ENCODE peak calls at places on chromosomes 3 and 15, in six cellular contexts. One of them, this sample, is unnamed.

GRCh38 chr3:126216416-126216815 is 36.0 kb upstream of the ALDH1L1 start:
- DNase-seq in activated T-helper 1 cell treated with Interleukin-2 at 50 U/mL for 16 hours: no peak
- DNase-seq in stimulated activated CD8-positive, alpha-beta memory T cell treated with anti-CD3 and anti-CD28 coated beads, Interleukin-2, amount 100 ng/mL, for 1 hour: no peak
- DNase-seq in activated CD8-positive, alpha-beta T cell treated with anti-CD3 and anti-CD28 coated beads for 36 hours: no peak
- DNase-seq in GM12865: no peak
- DNase-seq in AG10803: peak
- DNase-seq in this sample: no peak

GRCh38 chr3:122858373-122858772 is 63.5 kb downstream of the SLC49A4 start:
- DNase-seq in activated T-helper 1 cell treated with Interleukin-2 at 50 U/mL for 16 hours: no peak
- DNase-seq in activated CD8-positive, alpha-beta T cell treated with anti-CD3 and anti-CD28 coated beads for 36 hours: no peak
- DNase-seq in GM12865: peak
- DNase-seq in AG10803: peak
- DNase-seq in stimulated activated CD8-positive, alpha-beta memory T cell treated with anti-CD3 and anti-CD28 coated beads, Interleukin-2, amount 100 ng/mL, for 1 hour: no peak
- DNase-seq in this sample: no peak

GRCh38 chr15:37636736-37637135 is 297.7 kb upstream of the TMCO5A start:
- DNase-seq in GM12865: no peak
- DNase-seq in activated CD8-positive, alpha-beta T cell treated with anti-CD3 and anti-CD28 coated beads for 36 hours: no peak
- DNase-seq in stimulated activated CD8-positive, alpha-beta memory T cell treated with anti-CD3 and anti-CD28 coated beads, Interleukin-2, amount 100 ng/mL, for 1 hour: no peak
- DNase-seq in AG10803: no peak
- DNase-seq in activated T-helper 1 cell treated with Interleukin-2 at 50 U/mL for 16 hours: no peak
- DNase-seq in this sample: no peak

GRCh38 chr15:53462631-53463030 is 296.8 kb downstream of the WDR72 start:
- DNase-seq in activated CD8-positive, alpha-beta T cell treated with anti-CD3 and anti-CD28 coated beads for 36 hours: no peak
- DNase-seq in activated T-helper 1 cell treated with Interleukin-2 at 50 U/mL for 16 hours: no peak
- DNase-seq in stimulated activated CD8-positive, alpha-beta memory T cell treated with anti-CD3 and anti-CD28 coated beads, Interleukin-2, amount 100 ng/mL, for 1 hour: no peak
- DNase-seq in GM12865: no peak
- DNase-seq in AG10803: no peak
- DNase-seq in this sample: no peak

GRCh38 chr15:97623091-97623661 is 337.3 kb upstream of the ARRDC4 start:
- DNase-seq in GM12865: no peak
- DNase-seq in stimulated activated CD8-positive, alpha-beta memory T cell treated with anti-CD3 and anti-CD28 coated beads, Interleukin-2, amount 100 ng/mL, for 1 hour: no peak
- DNase-seq in activated T-helper 1 cell treated with Interleukin-2 at 50 U/mL for 16 hours: no peak
- DNase-seq in activated CD8-positive, alpha-beta T cell treated with anti-CD3 and anti-CD28 coated beads for 36 hours: no peak
- DNase-seq in AG10803: no peak
- DNase-seq in this sample: no peak

GRCh38 chr3:23174426-23175039 is 28.6 kb upstream of the UBE2E2 start:
- DNase-seq in GM12865: no peak
- DNase-seq in AG10803: no peak
- DNase-seq in activated T-helper 1 cell treated with Interleukin-2 at 50 U/mL for 16 hours: no peak
- DNase-seq in activated CD8-positive, alpha-beta T cell treated with anti-CD3 and anti-CD28 coated beads for 36 hours: no peak
- DNase-seq in stimulated activated CD8-positive, alpha-beta memory T cell treated with anti-CD3 and anti-CD28 coated beads, Interleukin-2, amount 100 ng/mL, for 1 hour: no peak
- DNase-seq in this sample: no peak

GRCh38 chr3:197019535-197019934 is 10.1 kb downstream of the MELTF start:
- DNase-seq in activated CD8-positive, alpha-beta T cell treated with anti-CD3 and anti-CD28 coated beads for 36 hours: no peak
- DNase-seq in stimulated activated CD8-positive, alpha-beta memory T cell treated with anti-CD3 and anti-CD28 coated beads, Interleukin-2, amount 100 ng/mL, for 1 hour: no peak
- DNase-seq in GM12865: no peak
- DNase-seq in AG10803: no peak
- DNase-seq in activated T-helper 1 cell treated with Interleukin-2 at 50 U/mL for 16 hours: no peak
- DNase-seq in this sample: no peak

GRCh38 chr3:175965036-175965435 is 1105.9 kb downstream of the NAALADL2 start:
- DNase-seq in AG10803: no peak
- DNase-seq in activated CD8-positive, alpha-beta T cell treated with anti-CD3 and anti-CD28 coated beads for 36 hours: no peak
- DNase-seq in stimulated activated CD8-positive, alpha-beta memory T cell treated with anti-CD3 and anti-CD28 coated beads, Interleukin-2, amount 100 ng/mL, for 1 hour: no peak
- DNase-seq in GM12865: no peak
- DNase-seq in activated T-helper 1 cell treated with Interleukin-2 at 50 U/mL for 16 hours: no peak
- DNase-seq in this sample: no peak

GRCh38 chr3:36525115-36525711 is 144.9 kb downstream of the STAC start:
- DNase-seq in AG10803: peak
- DNase-seq in activated T-helper 1 cell treated with Interleukin-2 at 50 U/mL for 16 hours: no peak
- DNase-seq in activated CD8-positive, alpha-beta T cell treated with anti-CD3 and anti-CD28 coated beads for 36 hours: no peak
- DNase-seq in GM12865: no peak
- DNase-seq in stimulated activated CD8-positive, alpha-beta memory T cell treated with anti-CD3 and anti-CD28 coated beads, Interleukin-2, amount 100 ng/mL, for 1 hour: no peak
- DNase-seq in this sample: no peak

GRCh38 chr3:37173806-37174205 is 576 bp downstream of the LRRFIP2 start:
- DNase-seq in activated T-helper 1 cell treated with Interleukin-2 at 50 U/mL for 16 hours: no peak
- DNase-seq in AG10803: no peak
- DNase-seq in activated CD8-positive, alpha-beta T cell treated with anti-CD3 and anti-CD28 coated beads for 36 hours: no peak
- DNase-seq in GM12865: no peak
- DNase-seq in stimulated activated CD8-positive, alpha-beta memory T cell treated with anti-CD3 and anti-CD28 coated beads, Interleukin-2, amount 100 ng/mL, for 1 hour: no peak
- DNase-seq in this sample: no peak

GRCh38 chr15:68333775-68334470 is 56.4 kb downstream of the FEM1B start:
- DNase-seq in activated T-helper 1 cell treated with Interleukin-2 at 50 U/mL for 16 hours: no peak
- DNase-seq in activated CD8-positive, alpha-beta T cell treated with anti-CD3 and anti-CD28 coated beads for 36 hours: no peak
- DNase-seq in AG10803: peak
- DNase-seq in GM12865: no peak
- DNase-seq in stimulated activated CD8-positive, alpha-beta memory T cell treated with anti-CD3 and anti-CD28 coated beads, Interleukin-2, amount 100 ng/mL, for 1 hour: no peak
- DNase-seq in this sample: no peak

GRCh38 chr3:127667119-127667681 is 5.6 kb upstream of the ABTB1 start:
- DNase-seq in activated T-helper 1 cell treated with Interleukin-2 at 50 U/mL for 16 hours: no peak
- DNase-seq in GM12865: no peak
- DNase-seq in activated CD8-positive, alpha-beta T cell treated with anti-CD3 and anti-CD28 coated beads for 36 hours: no peak
- DNase-seq in AG10803: no peak
- DNase-seq in stimulated activated CD8-positive, alpha-beta memory T cell treated with anti-CD3 and anti-CD28 coated beads, Interleukin-2, amount 100 ng/mL, for 1 hour: no peak
- DNase-seq in this sample: no peak

GRCh38 chr3:61733866-61734265 is 172.5 kb downstream of the PTPRG start:
- DNase-seq in stimulated activated CD8-positive, alpha-beta memory T cell treated with anti-CD3 and anti-CD28 coated beads, Interleukin-2, amount 100 ng/mL, for 1 hour: no peak
- DNase-seq in GM12865: no peak
- DNase-seq in activated T-helper 1 cell treated with Interleukin-2 at 50 U/mL for 16 hours: no peak
- DNase-seq in activated CD8-positive, alpha-beta T cell treated with anti-CD3 and anti-CD28 coated beads for 36 hours: no peak
- DNase-seq in AG10803: peak
- DNase-seq in this sample: no peak

GRCh38 chr15:31275331-31276262 is 51.0 kb upstream of the KLF13 start:
- DNase-seq in AG10803: no peak
- DNase-seq in activated CD8-positive, alpha-beta T cell treated with anti-CD3 and anti-CD28 coated beads for 36 hours: no peak
- DNase-seq in stimulated activated CD8-positive, alpha-beta memory T cell treated with anti-CD3 and anti-CD28 coated beads, Interleukin-2, amount 100 ng/mL, for 1 hour: no peak
- DNase-seq in GM12865: no peak
- DNase-seq in activated T-helper 1 cell treated with Interleukin-2 at 50 U/mL for 16 hours: no peak
- DNase-seq in this sample: peak

GRCh38 chr3:64915778-64916177 is 228.0 kb upstream of the ADAMTS9 start:
- DNase-seq in GM12865: no peak
- DNase-seq in activated CD8-positive, alpha-beta T cell treated with anti-CD3 and anti-CD28 coated beads for 36 hours: no peak
- DNase-seq in activated T-helper 1 cell treated with Interleukin-2 at 50 U/mL for 16 hours: no peak
- DNase-seq in stimulated activated CD8-positive, alpha-beta memory T cell treated with anti-CD3 and anti-CD28 coated beads, Interleukin-2, amount 100 ng/mL, for 1 hour: no peak
- DNase-seq in AG10803: peak
- DNase-seq in this sample: no peak

This sample was measured in stimulated activated effector memory CD8-positive, alpha-beta T cell treated with anti-CD3 and anti-CD28 coated beads, Interleukin-12 subunit alpha, Interleukin-12 subunit beta, amount 100 ng/mL, for 72 hours.